ENCODE peak calls at places on chromosome 5, in eight cellular contexts. S, J, B, Q, C, D, H and G are unnamed samples.

GRCh38 chr5:8843766-8844165 is 702.1 kb downstream of the SEMA5A start:
- DNase-seq in S (no peak), J (no peak), B (no peak), Q (no peak), C (peak), D (no peak), H (peak), G (peak)

GRCh38 chr5:171614511-171614910 is 171.1 kb upstream of the SMIM23 start:
- DNase-seq in S (no peak), J (no peak), B (no peak), Q (no peak), C (no peak), D (no peak), H (no peak), G (no peak)

GRCh38 chr5:111834926-111835599 is 78.1 kb upstream of the NREP start:
- DNase-seq in S (no peak), J (no peak), B (no peak), Q (no peak), C (peak), D (no peak), H (no peak), G (peak)

GRCh38 chr5:134007581-134008256 is 2.9 kb upstream of the VDAC1 start:
- DNase-seq in S (no peak), J (no peak), B (no peak), Q (no peak), C (peak), D (no peak), H (peak), G (peak)

GRCh38 chr5:59328801-59329296 is 564.7 kb downstream of the PDE4D start:
- DNase-seq in S (no peak), J (no peak), B (no peak), Q (no peak), C (peak), D (no peak), H (no peak), G (peak)

GRCh38 chr5:66840527-66841013 is 244.4 kb downstream of the MAST4 start:
- DNase-seq in S (no peak), J (no peak), B (no peak), Q (no peak), C (no peak), D (peak), H (no peak), G (peak)

GRCh38 chr5:321726-322251 is 275 bp downstream of the AHRR start:
- DNase-seq in S (no peak), J (no peak), B (no peak), Q (no peak), C (no peak), D (no peak), H (no peak), G (no peak)

GRCh38 chr5:122523776-122524175 is 211.7 kb downstream of the SNCAIP start:
- DNase-seq in S (no peak), J (no peak), B (no peak), Q (no peak), C (no peak), D (no peak), H (no peak), G (no peak)

GRCh38 chr5:124790895-124791732 is 44.7 kb upstream of the ZNF608 start:
- DNase-seq in S (no peak), J (no peak), B (no peak), Q (peak), C (peak), D (no peak), H (no peak), G (peak)

GRCh38 chr5:116088062-116088461 is 3.2 kb downstream of the COMMD10 start:
- DNase-seq in S (no peak), J (no peak), B (no peak), Q (no peak), C (no peak), D (peak), H (no peak), G (peak)

GRCh38 chr5:143582176-143582575 is 178.7 kb upstream of the NR3C1 start:
- DNase-seq in S (no peak), J (no peak), B (no peak), Q (no peak), C (no peak), D (no peak), H (no peak), G (no peak)

GRCh38 chr5:125411163-125412050 is 665.0 kb upstream of the ZNF608 start:
- DNase-seq in S (no peak), J (no peak), B (no peak), Q (no peak), C (peak), D (no peak), H (no peak), G (peak)

GRCh38 chr5:90135979-90136378 is 273.6 kb downstream of the CETN3 start:
- DNase-seq in S (no peak), J (peak), B (no peak), Q (no peak), C (no peak), D (peak), H (peak), G (no peak)

GRCh38 chr5:117266237-117266725 is 691.7 kb upstream of the SEMA6A start:
- DNase-seq in S (no peak), J (no peak), B (no peak), Q (no peak), C (peak), D (no peak), H (no peak), G (peak)

GRCh38 chr5:33299621-33300208 is 141.1 kb upstream of the TARS1 start:
- DNase-seq in S (no peak), J (no peak), B (no peak), Q (peak), C (peak), D (peak), H (peak), G (peak)

DNA sequence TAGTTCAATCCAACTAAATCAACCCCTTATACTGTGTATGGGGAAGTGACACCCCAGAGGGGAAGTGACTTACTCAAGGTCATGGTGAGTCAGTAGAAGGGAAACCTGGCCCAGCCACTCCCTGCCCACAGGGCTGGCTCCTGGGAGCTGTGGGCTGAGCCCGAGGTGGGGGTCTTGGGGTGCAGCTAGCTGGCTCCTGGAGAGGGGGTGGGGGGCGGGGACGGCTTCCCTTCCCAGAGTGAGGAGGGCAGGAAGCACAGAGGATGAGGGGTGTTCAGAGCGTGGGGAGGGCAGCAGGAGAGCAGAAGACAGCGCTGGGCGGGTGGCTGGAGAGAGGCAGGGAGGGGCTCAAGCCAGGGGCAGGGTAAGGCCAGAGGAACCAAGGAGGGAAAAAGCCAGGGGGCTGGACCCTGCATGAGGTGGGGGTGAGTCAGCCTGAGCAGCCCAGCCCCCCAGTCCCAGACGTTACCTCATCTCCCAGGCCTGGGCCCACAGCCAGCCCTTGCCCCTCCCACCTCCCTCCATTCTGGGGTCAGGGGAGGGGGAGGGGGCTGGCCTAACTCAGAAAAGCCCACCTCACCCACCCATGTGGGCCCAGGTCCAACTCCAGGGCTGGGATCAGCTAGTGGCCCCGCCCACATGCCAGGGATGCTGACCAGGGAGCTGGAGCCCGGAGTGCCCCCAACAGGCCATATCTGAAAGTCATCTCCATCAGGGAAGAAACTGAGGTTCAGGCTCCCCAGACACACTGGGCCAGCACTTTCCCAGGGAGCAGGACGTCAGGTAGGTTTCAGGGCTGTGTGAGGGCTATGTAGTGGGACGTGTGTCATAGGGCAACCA is 2.8 kb downstream of the PDLIM7 start:
- DNase-seq in S (no peak), J (no peak), B (no peak), Q (peak), C (peak), D (peak), H (no peak), G (peak)
- TF ChIP-seq CTCF in S (no peak), J (no peak), B (no peak), Q (peak), C (peak), D (peak), H (no peak), G (peak)

GRCh38 chr5:93681432-93681831 is 60.0 kb downstream of the POU5F2 start:
- DNase-seq in S (no peak), J (no peak), B (no peak), Q (no peak), C (peak), D (no peak), H (no peak), G (no peak)
- TF ChIP-seq CTCF in S (no peak), J (peak), B (no peak), Q (peak), C (peak), D (no peak), H (peak), G (no peak)

GRCh38 chr5:179909224-179909623 is 1.5 kb upstream of the TBC1D9B start:
- DNase-seq in S (no peak), J (no peak), B (no peak), Q (no peak), C (no peak), D (no peak), H (no peak), G (no peak)
- TF ChIP-seq CTCF in S (no peak), J (no peak), B (no peak), Q (no peak), C (no peak), D (no peak), H (no peak), G (no peak)

DNA sequence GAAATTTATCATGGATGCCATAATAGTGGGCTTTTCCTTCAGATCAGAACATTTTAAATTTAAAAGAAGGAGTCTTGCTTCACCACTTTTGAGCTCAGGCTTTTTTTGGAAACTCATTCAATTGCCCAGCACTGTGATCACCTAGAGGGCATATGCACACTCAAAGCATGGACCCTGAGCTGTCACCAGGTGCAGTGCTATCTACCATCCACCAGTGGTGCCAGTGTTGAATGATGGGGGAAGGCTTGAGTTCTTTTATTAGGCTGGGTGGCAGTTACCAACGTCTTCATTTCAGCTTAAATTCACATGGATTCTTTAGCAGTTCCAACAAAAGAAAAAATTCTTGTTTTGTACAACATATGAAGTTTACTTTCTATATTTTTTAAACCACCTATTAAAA is 164.1 kb downstream of the CFAP90 start:
- DNase-seq in S (no peak), J (no peak), B (no peak), Q (no peak), C (no peak), D (no peak), H (no peak), G (no peak)
- TF ChIP-seq CTCF in S (no peak), J (no peak), B (no peak), Q (no peak), C (no peak), D (no peak), H (no peak), G (no peak)

GRCh38 chr5:132736853-132737833 is at the start of gene KIF3A:
- DNase-seq in S (peak), J (peak), B (peak), Q (peak), C (peak), D (peak), H (peak), G (peak)
- TF ChIP-seq CTCF in S (peak), J (no peak), B (peak), Q (no peak), C (no peak), D (no peak), H (peak), G (no peak)